ENCODE peak calls at places on chromosome X, in six cellular contexts. T is activated CD8-positive, alpha-beta T cell treated with anti-CD3 and anti-CD28 coated beads, Interleukin-2, amount 10 ng/mL, durations not matched to agents 7 days and 5 days; U is HT-29; Y is body of pancreas; A is MG63; M is HFFc6. C is an unnamed sample.

GRCh38 chrX:135112096-135112729 is 8.1 kb downstream of the ETDB start:
- DNase-seq in Y (peak; percentile 63), T (peak; percentile 49), M (peak; percentile 13), A (no peak), U (peak; percentile 63), C (no peak)

GRCh38 chrX:17697191-17697590 is 40.1 kb upstream of the SCML1 start:
- DNase-seq in A (no peak), U (peak; percentile 12), M (peak; percentile 22), T (no peak), Y (no peak), C (no peak)

GRCh38 chrX:23616361-23616760 is 50.9 kb upstream of the PRDX4 start:
- DNase-seq in U (peak; percentile 17), Y (no peak), M (no peak), T (no peak), A (no peak), C (peak; percentile 21)

GRCh38 chrX:51641421-51642021 is 22.8 kb upstream of the CENPVL3 start:
- DNase-seq in T (peak; percentile 30), M (peak; percentile 40), U (peak; percentile 44), A (no peak), Y (peak; percentile 13), C (peak; percentile 35)

GRCh38 chrX:6685489-6685888 is 150.6 kb upstream of the VCX3A start:
- DNase-seq in Y (peak; percentile 26), U (no peak), A (no peak), M (no peak), T (no peak), C (no peak)

GRCh38 chrX:64187762-64188150 is 17.8 kb downstream of the AMER1 start:
- DNase-seq in M (no peak), Y (no peak), T (no peak), U (no peak), A (no peak), C (no peak)

GRCh38 chrX:12615061-12615460 is 176.2 kb upstream of the PRPS2 start:
- DNase-seq in U (no peak), M (no peak), A (no peak), T (no peak), Y (no peak), C (no peak)

GRCh38 chrX:136064661-136065043 is 79.4 kb downstream of the SLC9A6 start:
- DNase-seq in Y (no peak), M (no peak), T (no peak), U (no peak), A (no peak), C (no peak)

GRCh38 chrX:40947276-40947675 is 138.0 kb upstream of the USP9X start:
- DNase-seq in Y (no peak), T (no peak), U (no peak), M (peak; percentile 3), A (peak; percentile 59), C (no peak)

GRCh38 chrX:41293269-41293668 is 40.7 kb upstream of the DDX3X start:
- DNase-seq in T (peak; percentile 21), M (no peak), Y (peak; percentile 11), U (peak; percentile 9), A (no peak), C (no peak)

GRCh38 chrX:133645977-133646750 is 230.9 kb upstream of the GPC4 start:
- DNase-seq in T (no peak), U (no peak), A (peak; percentile 57), Y (no peak), M (no peak), C (no peak)

GRCh38 chrX:1535241-1536041 is 1.5 kb downstream of the P2RY8 start:
- DNase-seq in T (peak; percentile 77), Y (no peak), M (no peak), U (no peak), A (no peak), C (no peak)

GRCh38 chrX:54640721-54641120 is 110.7 kb downstream of the GNL3L start:
- DNase-seq in A (no peak), M (no peak), T (no peak), U (no peak), Y (no peak), C (no peak)

GRCh38 chrX:18890724-18891560 is 93.0 kb downstream of the PHKA2 start:
- DNase-seq in M (no peak), A (no peak), T (no peak), Y (no peak), U (no peak), C (peak; percentile 50)

GRCh38 chrX:128439159-128439558 is 387.0 kb upstream of the ACTRT1 start:
- DNase-seq in M (no peak), Y (no peak), U (no peak), T (no peak), A (no peak), C (no peak)

GRCh38 chrX:11422529-11422857 is 129.3 kb downstream of the AMELX start:
- DNase-seq in M (no peak), A (no peak), U (no peak), Y (no peak), T (no peak), C (no peak)

GRCh38 chrX:23789386-23790146 is 6.6 kb downstream of the SAT1 start:
- DNase-seq in T (no peak), U (no peak), M (no peak), A (no peak), Y (peak; percentile 75), C (peak; percentile 53)

GRCh38 chrX:136768469-136769084 is 12.2 kb downstream of the ARHGEF6 start:
- DNase-seq in Y (peak; percentile 27), A (peak; percentile 90), T (peak; percentile 57), U (no peak), M (peak; percentile 93), C (no peak)

GRCh38 chrX:74349387-74349786 is 45.4 kb downstream of the ZCCHC13 start:
- DNase-seq in A (peak; percentile 15), Y (no peak), M (peak; percentile 38), U (no peak), T (no peak), C (no peak)

GRCh38 chrX:17836830-17837229 is 24.3 kb downstream of the RAI2 start:
- DNase-seq in M (no peak), Y (no peak), A (no peak), U (no peak), T (no peak), C (no peak)

GRCh38 chrX:57752866-57753265 is 72.8 kb upstream of the NLRP2B start:
- DNase-seq in U (peak; percentile 11), A (no peak), M (no peak), Y (no peak), T (no peak), C (no peak)

GRCh38 chrX:134622056-134622812 is 36.0 kb downstream of the PLAC1 start:
- DNase-seq in M (peak; percentile 70), Y (no peak), T (peak; percentile 22), A (peak; percentile 60), U (no peak), C (no peak)

GRCh38 chrX:8663325-8663724 is 68.6 kb downstream of the ANOS1 start:
- DNase-seq in M (no peak), A (no peak), U (no peak), T (no peak), Y (no peak), C (no peak)

C was measured in cerebellum.